ENCODE peak calls at places on chromosome 3, in six cellular contexts. One of them, this sample, is unnamed.

GRCh38 chr3:150238995-150239612 is 169.0 kb upstream of the TSC22D2 start:
- DNase-seq in HepG2: peak; percentile 25
- DNase-seq in K562: no peak
- DNase-seq in A549: peak; percentile 68
- DNase-seq in GM12878: no peak
- DNase-seq in endothelial cell of umbilical vein: no peak
- DNase-seq in this sample: no peak

GRCh38 chr3:66473181-66473580 is 27.6 kb downstream of the LRIG1 start:
- DNase-seq in HepG2: no peak
- DNase-seq in K562: no peak
- DNase-seq in A549: no peak
- DNase-seq in GM12878: no peak
- DNase-seq in endothelial cell of umbilical vein: peak; percentile 59
- DNase-seq in this sample: no peak

GRCh38 chr3:179451335-179452165 is at the start of gene GNB4:
- DNase-seq in HepG2: no peak
- DNase-seq in K562: peak; percentile 83
- DNase-seq in A549: peak; percentile 75
- DNase-seq in GM12878: no peak
- DNase-seq in endothelial cell of umbilical vein: peak; percentile 96
- DNase-seq in this sample: peak; percentile 93

GRCh38 chr3:173920386-173920785 is 522.8 kb downstream of the NLGN1 start:
- DNase-seq in HepG2: no peak
- DNase-seq in K562: no peak
- DNase-seq in A549: no peak
- DNase-seq in GM12878: no peak
- DNase-seq in endothelial cell of umbilical vein: peak; percentile 36
- DNase-seq in this sample: no peak

GRCh38 chr3:20990896-20991295 is 760.1 kb downstream of the ZNF385D start:
- DNase-seq in HepG2: no peak
- DNase-seq in K562: no peak
- DNase-seq in A549: no peak
- DNase-seq in GM12878: no peak
- DNase-seq in endothelial cell of umbilical vein: no peak
- DNase-seq in this sample: no peak

GRCh38 chr3:129665024-129665768 is 58.7 kb upstream of the PLXND1 start:
- DNase-seq in HepG2: peak; percentile 53
- DNase-seq in K562: no peak
- DNase-seq in A549: peak; percentile 53
- DNase-seq in GM12878: no peak
- DNase-seq in endothelial cell of umbilical vein: no peak
- DNase-seq in this sample: no peak

GRCh38 chr3:45100998-45101407 is 45.2 kb downstream of the CDCP1 start:
- DNase-seq in HepG2: no peak
- DNase-seq in K562: peak; percentile 12
- DNase-seq in A549: no peak
- DNase-seq in GM12878: no peak
- DNase-seq in endothelial cell of umbilical vein: no peak
- DNase-seq in this sample: peak; percentile 98

GRCh38 chr3:31562525-31562924 is 29.8 kb downstream of the STT3B start:
- DNase-seq in HepG2: no peak
- DNase-seq in K562: peak; percentile 18
- DNase-seq in A549: no peak
- DNase-seq in GM12878: no peak
- DNase-seq in endothelial cell of umbilical vein: no peak
- DNase-seq in this sample: peak; percentile 43

GRCh38 chr3:12994357-12994606 is 78.9 kb downstream of the IQSEC1 start:
- DNase-seq in HepG2: no peak
- DNase-seq in K562: no peak
- DNase-seq in A549: peak; percentile 21
- DNase-seq in GM12878: no peak
- DNase-seq in endothelial cell of umbilical vein: peak; percentile 22
- DNase-seq in this sample: no peak

GRCh38 chr3:120428904-120429303 is 21.9 kb downstream of the FSTL1 start:
- DNase-seq in HepG2: no peak
- DNase-seq in K562: no peak
- DNase-seq in A549: no peak
- DNase-seq in GM12878: no peak
- DNase-seq in endothelial cell of umbilical vein: no peak
- DNase-seq in this sample: no peak

GRCh38 chr3:192830279-192831110 is 87.2 kb downstream of the MB21D2 start:
- DNase-seq in HepG2: no peak
- DNase-seq in K562: no peak
- DNase-seq in A549: no peak
- DNase-seq in GM12878: no peak
- DNase-seq in endothelial cell of umbilical vein: no peak
- DNase-seq in this sample: no peak

GRCh38 chr3:188440563-188440962 is 286.6 kb downstream of the LPP start:
- DNase-seq in HepG2: peak; percentile 15
- DNase-seq in K562: no peak
- DNase-seq in A549: no peak
- DNase-seq in GM12878: no peak
- DNase-seq in endothelial cell of umbilical vein: no peak
- DNase-seq in this sample: no peak

GRCh38 chr3:9408061-9408460 is 10.6 kb downstream of the SETD5 start:
- DNase-seq in HepG2: no peak
- DNase-seq in K562: no peak
- DNase-seq in A549: no peak
- DNase-seq in GM12878: no peak
- DNase-seq in endothelial cell of umbilical vein: no peak
- DNase-seq in this sample: no peak

GRCh38 chr3:153458881-153459280 is 296.9 kb downstream of the RAP2B start:
- DNase-seq in HepG2: no peak
- DNase-seq in K562: no peak
- DNase-seq in A549: no peak
- DNase-seq in GM12878: no peak
- DNase-seq in endothelial cell of umbilical vein: no peak
- DNase-seq in this sample: no peak

GRCh38 chr3:58116161-58116955 is 94.4 kb downstream of the DNASE1L3 start:
- DNase-seq in HepG2: no peak
- DNase-seq in K562: no peak
- DNase-seq in A549: no peak
- DNase-seq in GM12878: peak; percentile 83
- DNase-seq in endothelial cell of umbilical vein: peak; percentile 31
- DNase-seq in this sample: peak; percentile 10

GRCh38 chr3:112273536-112273935 is 20.5 kb downstream of the SLC9C1 start:
- DNase-seq in HepG2: no peak
- DNase-seq in K562: no peak
- DNase-seq in A549: no peak
- DNase-seq in GM12878: no peak
- DNase-seq in endothelial cell of umbilical vein: no peak
- DNase-seq in this sample: no peak

GRCh38 chr3:67704322-67704721 is 49.9 kb upstream of the SUCLG2 start:
- DNase-seq in HepG2: no peak
- DNase-seq in K562: no peak
- DNase-seq in A549: no peak
- DNase-seq in GM12878: no peak
- DNase-seq in endothelial cell of umbilical vein: no peak
- DNase-seq in this sample: no peak

GRCh38 chr3:64190517-64191515 is 34.5 kb downstream of the PRICKLE2 start:
- DNase-seq in HepG2: no peak
- DNase-seq in K562: no peak
- DNase-seq in A549: peak; percentile 57
- DNase-seq in GM12878: no peak
- DNase-seq in endothelial cell of umbilical vein: no peak
- DNase-seq in this sample: peak; percentile 1

GRCh38 chr3:123027292-123028232 is at the start of gene SEMA5B:
- DNase-seq in HepG2: no peak
- DNase-seq in K562: peak; percentile 56
- DNase-seq in A549: peak; percentile 29
- DNase-seq in GM12878: no peak
- DNase-seq in endothelial cell of umbilical vein: peak; percentile 28
- DNase-seq in this sample: no peak

GRCh38 chr3:87120850-87121249 is 106.3 kb upstream of the CHMP2B start:
- DNase-seq in HepG2: no peak
- DNase-seq in K562: no peak
- DNase-seq in A549: no peak
- DNase-seq in GM12878: no peak
- DNase-seq in endothelial cell of umbilical vein: no peak
- DNase-seq in this sample: no peak

GRCh38 chr3:128369881-128370642 is 96.6 kb downstream of the DNAJB8 start:
- DNase-seq in HepG2: no peak
- DNase-seq in K562: peak; percentile 13
- DNase-seq in A549: no peak
- DNase-seq in GM12878: no peak
- DNase-seq in endothelial cell of umbilical vein: no peak
- DNase-seq in this sample: peak; percentile 64

GRCh38 chr3:21059409-21059808 is 691.6 kb downstream of the ZNF385D start:
- DNase-seq in HepG2: no peak
- DNase-seq in K562: no peak
- DNase-seq in A549: no peak
- DNase-seq in GM12878: no peak
- DNase-seq in endothelial cell of umbilical vein: no peak
- DNase-seq in this sample: no peak

GRCh38 chr3:52002768-52003167 is 7.1 kb upstream of the RPL29 start:
- DNase-seq in HepG2: no peak
- DNase-seq in K562: no peak
- DNase-seq in A549: no peak
- DNase-seq in GM12878: no peak
- DNase-seq in endothelial cell of umbilical vein: no peak
- DNase-seq in this sample: no peak

DNA sequence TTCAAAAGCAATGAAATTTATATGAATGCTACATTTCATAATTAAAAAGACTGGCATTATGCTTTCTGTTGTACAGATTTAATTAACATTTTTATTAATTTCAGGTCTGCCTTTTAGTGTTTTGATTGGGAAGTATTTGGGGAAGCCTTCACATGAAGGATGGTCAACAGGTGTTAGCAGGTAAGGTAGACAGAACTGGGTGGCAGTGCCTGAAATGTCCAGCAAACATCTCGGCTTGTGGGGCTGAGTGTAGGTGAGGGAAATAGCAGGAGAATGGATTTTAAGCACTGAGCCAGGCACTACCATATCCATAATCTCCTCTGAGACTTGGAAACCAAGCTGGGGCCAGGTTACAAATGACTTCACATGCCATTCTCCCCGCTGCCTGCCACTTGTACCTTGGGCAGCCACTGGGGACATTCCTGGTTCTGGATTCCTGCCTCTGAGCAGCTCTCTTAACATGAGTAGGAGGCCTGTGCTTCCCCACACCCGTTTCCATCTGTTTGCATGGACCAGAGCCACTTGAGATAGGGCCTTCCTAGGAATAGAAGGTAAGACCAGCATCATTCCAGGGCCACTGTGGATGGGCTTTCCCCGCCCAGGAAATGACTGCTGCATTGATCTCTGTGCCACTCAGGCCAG is 125.9 kb upstream of the HES1 start:
- DNase-seq in HepG2: no peak
- DNase-seq in K562: peak; percentile 28
- DNase-seq in A549: no peak
- DNase-seq in GM12878: no peak
- DNase-seq in endothelial cell of umbilical vein: no peak
- DNase-seq in this sample: no peak
- TF ChIP-seq CTCF in HepG2: no peak
- TF ChIP-seq CTCF in K562: no peak
- TF ChIP-seq CTCF in A549: no peak
- TF ChIP-seq CTCF in GM12878: no peak
- TF ChIP-seq CTCF in endothelial cell of umbilical vein: no peak
- TF ChIP-seq CTCF in this sample: no peak

DNA sequence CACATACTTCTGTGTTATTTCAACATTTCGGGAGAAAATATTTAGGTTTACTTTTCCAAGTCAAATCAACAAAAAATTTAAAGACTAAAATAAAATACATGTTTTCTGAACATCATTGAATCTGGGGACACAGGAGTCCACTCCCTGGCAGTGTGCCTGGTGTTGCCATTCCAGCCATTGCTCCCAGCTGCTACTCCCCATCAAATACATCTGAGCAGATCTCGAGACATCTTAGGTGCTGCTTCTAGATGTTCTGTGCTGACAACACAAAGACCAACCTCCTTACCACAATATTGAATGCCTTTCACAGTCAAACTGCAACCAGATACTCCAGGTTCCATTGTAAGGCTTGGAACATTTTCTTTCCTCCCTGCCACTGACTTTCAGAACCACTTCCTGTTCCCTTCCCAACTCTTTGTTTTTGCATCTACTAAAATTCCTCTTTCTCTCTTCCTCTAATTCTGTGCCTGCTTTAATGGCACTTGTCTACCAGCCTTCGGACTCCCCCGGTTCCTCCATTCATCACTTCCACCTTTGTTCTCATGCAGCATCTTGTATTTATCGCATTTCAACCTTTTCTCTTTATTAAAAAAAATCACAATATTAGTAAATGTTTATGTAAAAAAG is 81.1 kb upstream of the SLC4A7 start:
- DNase-seq in HepG2: no peak
- DNase-seq in K562: no peak
- DNase-seq in A549: no peak
- DNase-seq in GM12878: no peak
- DNase-seq in endothelial cell of umbilical vein: no peak
- DNase-seq in this sample: no peak
- TF ChIP-seq MYC in HepG2: no peak
- TF ChIP-seq MYC in K562: no peak
- TF ChIP-seq MYC in A549: no peak
- TF ChIP-seq MYC in GM12878: no peak
- TF ChIP-seq MYC in endothelial cell of umbilical vein: no peak
- TF ChIP-seq MYC in this sample: no peak

DNA sequence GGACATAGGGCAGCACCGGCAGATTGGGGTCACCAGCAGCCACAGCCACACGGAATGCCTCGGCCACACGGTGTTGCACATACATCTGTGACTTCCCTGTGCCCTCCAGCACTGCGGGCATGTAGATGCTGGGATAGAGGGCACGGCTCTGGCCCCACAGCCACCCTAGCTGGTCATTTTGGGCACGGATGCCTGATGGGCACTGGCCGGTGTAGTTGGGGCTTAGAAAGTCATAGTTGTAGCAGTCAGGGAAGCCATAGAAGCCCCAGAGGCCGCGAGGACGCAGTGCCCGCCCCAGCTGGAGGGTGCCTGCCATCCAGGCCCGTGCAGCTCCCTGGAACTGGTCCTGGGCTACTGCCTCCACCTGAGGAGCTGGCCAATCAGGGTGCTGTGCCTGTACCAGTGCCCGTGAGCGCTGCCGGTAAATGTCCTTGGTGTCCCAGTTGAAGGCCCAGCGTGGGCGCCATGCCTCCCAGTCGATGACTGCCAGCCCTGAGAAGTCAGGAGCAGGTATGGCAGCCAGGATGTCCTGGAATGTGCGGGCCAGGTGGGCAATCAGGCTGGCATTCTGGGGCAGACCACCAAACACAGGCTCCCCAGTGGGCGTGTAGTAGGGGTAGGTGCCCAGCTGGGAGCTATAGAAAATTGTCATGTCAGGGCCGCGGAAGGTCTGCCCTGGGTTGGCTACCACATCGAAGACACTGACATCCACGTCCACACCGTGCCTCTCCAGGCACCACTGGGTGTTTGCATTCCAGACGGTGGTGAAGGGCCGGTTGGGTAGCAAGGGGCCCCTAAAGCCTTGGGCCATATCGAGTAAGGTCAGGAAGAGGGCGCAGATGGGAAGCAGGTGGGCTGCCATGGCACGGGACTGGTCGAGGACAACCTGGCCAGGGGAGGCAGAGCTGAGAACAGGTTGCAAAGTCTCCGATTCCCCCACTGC is 1.0 kb downstream of the HYAL1 start:
- DNase-seq in HepG2: no peak
- DNase-seq in K562: no peak
- DNase-seq in A549: no peak
- DNase-seq in GM12878: no peak
- DNase-seq in endothelial cell of umbilical vein: no peak
- DNase-seq in this sample: no peak
- TF ChIP-seq MAX in HepG2: no peak
- TF ChIP-seq MAX in K562: no peak
- TF ChIP-seq MAX in A549: no peak
- TF ChIP-seq MAX in GM12878: no peak
- TF ChIP-seq MAX in endothelial cell of umbilical vein: no peak
- TF ChIP-seq MAX in this sample: no peak

GRCh38 chr3:105365536-105366301 is 990 bp upstream of the ALCAM start:
- DNase-seq in HepG2: no peak
- DNase-seq in K562: no peak
- DNase-seq in A549: peak; percentile 71
- DNase-seq in GM12878: no peak
- DNase-seq in endothelial cell of umbilical vein: no peak
- DNase-seq in this sample: peak; percentile 2
- TF ChIP-seq CTCF in HepG2: no peak
- TF ChIP-seq CTCF in K562: no peak
- TF ChIP-seq CTCF in A549: no peak
- TF ChIP-seq CTCF in GM12878: peak; percentile 2
- TF ChIP-seq CTCF in endothelial cell of umbilical vein: no peak
- TF ChIP-seq CTCF in this sample: no peak

This sample was measured in NB4.